ENCODE peak calls at places on chromosomes 2 and 18, in four cellular contexts. D, X, F and P are unnamed samples.

GRCh38 chr2:28956890-28957289 is 24.2 kb upstream of the TOGARAM2 start:
- DNase-seq in X (peak), D (no peak), F (no peak), P (no peak)

GRCh38 chr2:71528749-71529148 is 75.4 kb downstream of the DYSF start:
- DNase-seq in D (no peak), F (no peak), X (no peak), P (no peak)

GRCh38 chr2:42917374-42918017 is 125.1 kb upstream of the HAAO start:
- DNase-seq in D (peak), X (no peak), F (no peak), P (no peak)

GRCh38 chr2:149819356-149819957 is 231.9 kb upstream of the MMADHC start:
- DNase-seq in D (no peak), X (no peak), F (no peak), P (no peak)

GRCh38 chr2:100237046-100237615 is 85.2 kb downstream of the LONRF2 start:
- DNase-seq in F (no peak), X (no peak), D (no peak), P (no peak)

GRCh38 chr2:5140367-5140766 is 551.8 kb upstream of the SOX11 start:
- DNase-seq in D (no peak), X (no peak), F (no peak), P (no peak)

GRCh38 chr2:7014201-7014640 is 97.0 kb downstream of the RNF144A start:
- DNase-seq in X (no peak), D (no peak), F (no peak), P (peak)

GRCh38 chr2:65354773-65355172 is 77.6 kb downstream of the SPRED2 start:
- DNase-seq in X (no peak), F (no peak), D (no peak), P (no peak)

GRCh38 chr2:158539176-158539895 is 82.6 kb downstream of the PKP4 start:
- DNase-seq in X (no peak), D (no peak), F (no peak), P (no peak)

GRCh38 chr2:19947184-19947940 is 42.5 kb downstream of the WDR35 start:
- DNase-seq in X (no peak), D (no peak), F (no peak), P (no peak)

GRCh38 chr2:23614701-23615100 is 229.7 kb downstream of the KLHL29 start:
- DNase-seq in F (no peak), D (peak), X (no peak), P (no peak)

GRCh38 chr2:47205576-47206141 is 50.6 kb upstream of the STPG4 start:
- DNase-seq in D (no peak), X (no peak), F (no peak), P (no peak)

GRCh38 chr18:21261352-21261751 is 19.3 kb downstream of the GREB1L start:
- DNase-seq in D (no peak), X (no peak), F (no peak), P (no peak)

GRCh38 chr18:48079885-48080284 is 149.4 kb upstream of the SMAD2 start:
- DNase-seq in X (no peak), D (no peak), F (no peak), P (no peak)

GRCh38 chr18:76353046-76353445 is 142.0 kb downstream of the ZNF516 start:
- DNase-seq in D (no peak), F (no peak), X (no peak), P (no peak)

GRCh38 chr18:58768293-58768974 is 96.2 kb upstream of the ZNF532 start:
- DNase-seq in X (peak), D (peak), F (peak), P (peak)

GRCh38 chr2:207475546-207475945 is 54.2 kb upstream of the CREB1 start:
- DNase-seq in X (no peak), F (no peak), D (no peak), P (no peak)

GRCh38 chr2:217713395-217714267 is 289.2 kb downstream of the TNS1 start:
- DNase-seq in F (peak), D (peak), X (peak), P (peak)

GRCh38 chr2:24491626-24492282 is 700 bp downstream of the NCOA1 start:
- DNase-seq in D (peak), F (peak), X (peak), P (peak)

GRCh38 chr2:239368906-239369584 is 31.8 kb downstream of the HDAC4 start:
- DNase-seq in X (no peak), D (no peak), F (no peak), P (no peak)

GRCh38 chr18:8703181-8703638 is 2.1 kb upstream of the MTCL1 start:
- DNase-seq in X (no peak), D (no peak), F (no peak), P (no peak)

GRCh38 chr2:208415897-208416296 is 9.3 kb downstream of the PTH2R start:
- DNase-seq in D (no peak), F (no peak), X (no peak), P (no peak)

GRCh38 chr18:10386956-10387355 is 67.5 kb upstream of the APCDD1 start:
- DNase-seq in D (no peak), F (no peak), X (no peak), P (no peak)

GRCh38 chr2:235493402-235493774 is 455 bp upstream of the AGAP1 start:
- DNase-seq in F (no peak), D (no peak), X (no peak), P (no peak)

GRCh38 chr18:23609390-23610008 is 23.2 kb upstream of the NPC1 start:
- DNase-seq in F (no peak), D (no peak), X (no peak), P (no peak)

GRCh38 chr18:35949903-35950627 is 22.4 kb upstream of the RMP24 start:
- DNase-seq in D (peak), F (peak), X (peak), P (peak)

GRCh38 chr18:21680148-21680547 is 24.4 kb downstream of the ABHD3 start:
- DNase-seq in X (no peak), F (no peak), D (no peak), P (no peak)

GRCh38 chr2:68458962-68459361 is 8.1 kb downstream of the FBXO48 start:
- DNase-seq in F (no peak), X (no peak), D (no peak), P (no peak)

GRCh38 chr2:182890305-182890704 is 23.9 kb upstream of the FRZB start:
- DNase-seq in X (no peak), F (no peak), D (no peak), P (no peak)

GRCh38 chr18:48713302-48713701 is 174.5 kb downstream of the CTIF start:
- DNase-seq in X (no peak), D (no peak), F (no peak), P (no peak)